ENCODE peak calls at places on chromosomes 13 and 19, in four cellular contexts. E is adrenal gland, Q is right lobe of liver, T is suprapubic skin. F is an unnamed sample.

GRCh38 chr19:36090930-36091695 is 19.8 kb upstream of the OVOL3 start:
- DNase-seq in Q (no peak), T (no peak), E (no peak), F (no peak)

GRCh38 chr19:29271911-29272310 is 59.0 kb upstream of the UQCRFS1 start:
- DNase-seq in Q (no peak), T (peak), E (no peak), F (no peak)

GRCh38 chr19:39372047-39372802 is 18.7 kb downstream of the PAF1 start:
- DNase-seq in T (peak), Q (peak), E (peak), F (no peak)

GRCh38 chr19:57706346-57706745 is 2.7 kb downstream of the ZNF154 start:
- DNase-seq in T (no peak), E (no peak), Q (no peak), F (no peak)

GRCh38 chr19:9296336-9296735 is 13.3 kb downstream of the ZNF699 start:
- DNase-seq in E (no peak), T (no peak), Q (no peak), F (no peak)

GRCh38 chr19:5237939-5238480 is 102.6 kb downstream of the PTPRS start:
- DNase-seq in Q (no peak), T (no peak), E (no peak), F (no peak)

GRCh38 chr19:43532571-43532961 is 422 bp upstream of the ZNF575 start:
- DNase-seq in E (peak), Q (peak), T (no peak), F (no peak)

GRCh38 chr19:33622505-33622808 is 704 bp downstream of the CHST8 start:
- DNase-seq in Q (no peak), T (no peak), E (no peak), F (no peak)

GRCh38 chr13:50908371-50908770 is 1.2 kb upstream of the RNASEH2B start:
- DNase-seq in T (no peak), Q (no peak), E (no peak), F (no peak)

GRCh38 chr19:17054746-17055145 is 20.5 kb downstream of the HAUS8 start:
- DNase-seq in T (no peak), E (no peak), Q (no peak), F (no peak)

GRCh38 chr13:113855931-113856715 is 7.8 kb downstream of the GAS6 start:
- DNase-seq in T (peak), Q (no peak), E (no peak), F (no peak)

GRCh38 chr13:76884571-76885202 is 1.5 kb downstream of the KCTD12 start:
- DNase-seq in Q (no peak), T (no peak), E (peak), F (no peak)

GRCh38 chr19:38049105-38049649 is 142.2 kb downstream of the SIPA1L3 start:
- DNase-seq in Q (no peak), T (no peak), E (peak), F (no peak)

DNA sequence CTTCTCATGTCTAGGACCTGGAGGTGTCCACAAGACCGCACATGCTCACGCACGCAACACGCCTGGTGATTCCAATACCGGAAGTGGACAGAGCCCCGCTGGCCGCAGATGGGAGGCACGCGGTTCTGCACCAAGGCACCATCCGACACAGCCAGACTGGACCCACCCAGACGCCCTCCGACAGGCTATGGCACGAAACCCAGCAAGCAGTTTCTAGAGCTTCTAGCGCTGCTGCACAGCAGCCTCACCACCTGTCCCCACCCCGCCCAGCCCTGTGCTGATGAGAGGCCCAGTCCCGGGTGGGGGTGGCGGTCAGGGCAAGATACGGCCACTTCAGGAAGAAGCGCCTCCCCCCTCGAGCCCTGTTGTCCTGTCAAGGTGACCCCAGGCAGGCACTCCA is 11.4 kb downstream of the LSM4 start:
- DNase-seq in E (no peak), Q (no peak), T (no peak), F (no peak)
- TF ChIP-seq POLR2A in E (no peak), Q (no peak), T (no peak), F (no peak)

GRCh38 chr19:1026189-1027019 is at the start of gene CNN2:
- DNase-seq in E (peak), Q (peak), T (peak), F (peak)
- TF ChIP-seq POLR2A in E (peak), Q (peak), T (peak), F (peak)

DNA sequence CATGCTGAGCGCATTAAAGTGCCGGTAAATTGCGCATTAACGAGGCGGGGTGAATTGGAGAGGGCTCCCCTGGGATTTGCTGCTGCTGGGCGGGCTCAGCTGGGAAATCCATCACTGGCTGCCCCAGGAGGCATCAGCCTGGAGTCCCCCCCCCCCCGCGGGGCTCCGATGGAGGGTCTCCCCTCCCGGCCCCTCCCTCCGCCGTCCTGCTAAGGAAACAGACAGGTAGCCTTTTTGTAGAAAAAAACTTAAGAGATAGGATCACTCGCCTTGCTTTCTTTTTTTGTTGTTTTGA is 6.8 kb downstream of the TLE6 start:
- DNase-seq in Q (no peak), E (peak), T (no peak), F (no peak)
- TF ChIP-seq POLR2A in Q (no peak), E (no peak), T (no peak), F (no peak)

DNA sequence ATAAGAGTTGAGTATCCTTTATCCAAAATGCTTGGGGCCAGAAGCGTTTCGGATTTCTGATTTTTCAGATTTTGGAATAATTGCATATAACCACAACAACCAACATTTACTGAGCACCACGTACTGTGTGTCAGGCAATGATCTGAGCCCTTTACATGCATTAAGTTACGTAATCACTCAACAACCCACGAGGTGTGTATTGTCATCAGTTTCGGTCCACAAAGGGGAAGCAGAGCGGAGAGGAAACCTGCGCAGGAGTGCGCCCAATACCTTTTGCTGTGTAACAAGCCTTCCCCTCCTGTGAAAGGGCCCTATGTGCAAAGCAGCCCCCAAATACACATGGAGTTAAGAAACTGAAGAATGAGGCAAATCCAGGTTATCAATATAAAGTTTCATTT is 20.7 kb upstream of the NLRP12 start:
- DNase-seq in E (no peak), T (no peak), Q (no peak), F (no peak)
- TF ChIP-seq POLR2A in E (no peak), T (no peak), Q (no peak), F (no peak)

DNA sequence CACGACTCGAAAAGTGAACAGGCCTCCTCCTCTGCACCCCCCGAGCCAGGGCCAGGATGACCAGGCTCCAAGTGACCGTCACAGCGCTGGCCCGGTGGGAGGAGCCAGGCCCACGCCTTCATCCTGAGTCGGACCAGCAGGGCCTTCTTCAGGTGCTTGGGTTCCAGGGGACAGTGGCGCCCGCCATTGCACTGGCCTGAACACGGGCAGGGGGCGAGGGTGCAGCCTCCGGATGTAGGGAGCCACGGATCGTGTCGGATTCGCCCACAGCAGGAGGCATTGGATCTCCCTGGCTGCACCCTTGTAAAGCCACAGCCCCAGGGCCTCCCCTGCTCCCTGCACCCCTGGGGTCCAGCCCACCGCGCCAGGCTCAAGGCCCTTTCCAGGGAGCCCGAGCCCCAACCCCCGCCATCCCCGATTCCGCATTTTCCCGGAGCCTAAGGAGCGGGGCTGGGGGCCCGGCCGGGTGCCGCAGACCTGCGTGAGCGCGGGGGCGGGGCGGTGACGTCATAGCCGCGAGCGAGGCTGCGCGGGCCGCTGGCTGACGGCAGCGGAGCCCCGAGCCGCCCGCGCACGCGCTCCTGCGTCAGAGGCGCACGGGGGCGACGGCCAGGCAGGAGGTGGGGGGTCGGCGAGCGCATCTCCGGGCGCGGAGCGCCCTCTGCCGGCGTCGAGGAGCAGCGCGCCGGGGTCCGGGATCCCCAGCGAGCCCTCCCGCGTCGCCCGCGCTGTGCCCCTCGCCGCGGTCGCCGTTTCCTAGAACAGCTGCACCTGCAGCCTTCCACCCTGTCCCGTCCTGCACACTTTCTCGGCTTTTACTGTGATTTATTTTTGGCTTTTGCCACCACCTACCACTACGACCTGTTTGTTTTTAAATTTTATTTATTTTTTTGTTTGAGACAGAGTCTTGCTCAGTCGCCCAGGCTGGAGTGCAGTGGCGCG is 1.5 kb upstream of the ATP5F1D start:
- DNase-seq in Q (peak), T (peak), E (peak), F (peak)
- TF ChIP-seq POLR2A in Q (no peak), T (no peak), E (no peak), F (no peak)

GRCh38 chr19:12294308-12295158 is at the start of gene ZNF44:
- DNase-seq in E (peak), T (peak), Q (peak), F (peak)
- TF ChIP-seq POLR2A in E (peak), T (no peak), Q (peak), F (peak)

GRCh38 chr13:29595380-29596063 is at the start of gene SLC7A1:
- DNase-seq in T (peak), Q (peak), E (peak), F (peak)

GRCh38 chr13:29594310-29594709 is 1.2 kb downstream of the SLC7A1 start:
- DNase-seq in E (peak), Q (peak), T (no peak), F (peak)

GRCh38 chr13:29593605-29594297 is 1.7 kb downstream of the SLC7A1 start:
- DNase-seq in Q (no peak), T (no peak), E (no peak), F (peak)

GRCh38 chr13:29596064-29596418 is 553 bp upstream of the SLC7A1 start:
- DNase-seq in Q (no peak), T (no peak), E (no peak), F (no peak)

DNA sequence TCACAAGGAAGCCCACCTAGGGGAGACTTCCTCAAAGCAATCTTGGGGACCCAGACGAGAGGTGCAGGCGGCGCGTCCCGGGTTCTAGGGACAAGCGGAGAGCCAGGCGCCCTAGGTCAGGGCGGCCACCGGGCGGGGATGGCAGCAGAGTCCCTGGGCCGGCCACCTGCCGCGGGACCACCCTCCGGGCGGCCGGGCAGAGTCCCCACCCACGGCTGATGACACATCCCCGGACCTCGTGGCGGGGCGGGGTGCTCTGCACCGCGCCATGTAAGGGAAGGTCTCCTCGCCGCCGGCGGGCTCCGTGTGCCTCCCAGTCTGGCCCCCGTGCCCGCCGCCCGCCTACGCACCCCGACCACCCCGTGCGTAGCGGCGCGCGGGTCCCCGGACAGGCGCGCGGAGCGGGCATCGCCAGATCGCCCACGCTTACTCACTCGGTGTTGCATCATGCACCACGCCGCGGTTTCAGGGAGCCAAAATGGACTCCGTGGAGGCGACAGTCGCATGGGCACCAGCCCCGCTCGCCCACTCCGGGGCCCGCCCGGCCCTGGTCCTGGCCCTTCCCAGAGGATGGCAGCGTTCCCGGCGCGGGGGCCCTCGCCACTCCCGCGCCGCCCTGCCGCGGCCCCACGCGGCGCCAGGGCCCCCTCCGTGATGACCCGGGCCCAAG is 643 bp downstream of the SLC7A1 start:
- DNase-seq in Q (peak), E (peak), T (peak), F (peak)
- TF ChIP-seq POLR2A in Q (peak), E (no peak), T (no peak), F (peak)

GRCh38 chr13:111212517-111212873 is 97.4 kb downstream of the ARHGEF7 start:
- DNase-seq in T (no peak), E (no peak), Q (no peak), F (no peak)

GRCh38 chr13:111211789-111212516 is 96.8 kb downstream of the ARHGEF7 start:
- DNase-seq in Q (no peak), E (no peak), T (no peak), F (no peak)

GRCh38 chr13:111216166-111216960 is 101.3 kb downstream of the ARHGEF7 start:
- DNase-seq in T (no peak), Q (no peak), E (no peak), F (peak)

GRCh38 chr13:111215081-111216047 is 100.3 kb downstream of the ARHGEF7 start:
- DNase-seq in T (no peak), E (no peak), Q (no peak), F (no peak)

GRCh38 chr13:111213964-111214726 is 99.0 kb downstream of the ARHGEF7 start:
- DNase-seq in E (no peak), Q (no peak), T (no peak), F (peak)
- TF ChIP-seq POLR2A in E (no peak), Q (no peak), T (no peak), F (no peak)

GRCh38 chr19:51595190-51595589 is 24.1 kb downstream of the ZNF175 start:
- DNase-seq in E (no peak), Q (no peak), T (no peak), F (no peak)

GRCh38 chr19:51594774-51595109 is 23.7 kb downstream of the ZNF175 start:
- DNase-seq in T (no peak), Q (no peak), E (no peak), F (no peak)

GRCh38 chr19:51595776-51596175 is 24.7 kb downstream of the ZNF175 start:
- DNase-seq in E (no peak), T (no peak), Q (no peak), F (no peak)

GRCh38 chr19:51593138-51593890 is 22.2 kb downstream of the ZNF175 start:
- DNase-seq in T (no peak), E (no peak), Q (no peak), F (no peak)

GRCh38 chr19:51593969-51594773 is 23.1 kb downstream of the ZNF175 start:
- DNase-seq in Q (peak), T (peak), E (peak), F (peak)
- TF ChIP-seq POLR2A in Q (no peak), T (no peak), E (no peak), F (peak)

GRCh38 chr19:53365899-53366493 is 491 bp downstream of the ZNF525 start:
- DNase-seq in E (no peak), Q (peak), T (no peak), F (peak)
- TF ChIP-seq POLR2A in E (no peak), Q (no peak), T (no peak), F (no peak)